ENCODE peak calls at places on chromosome 15, in four cellular contexts. W, K, M and S are unnamed samples.

GRCh38 chr15:48250640-48251076 is 44.6 kb downstream of the SLC12A1 start:
- DNase-seq in W (peak), K (peak), M (no peak), S (no peak)

GRCh38 chr15:81386947-81387346 is 12.9 kb upstream of the TMC3 start:
- DNase-seq in W (no peak), K (no peak), M (no peak), S (no peak)

GRCh38 chr15:80160570-80161156 is 7.9 kb downstream of the FAH start:
- DNase-seq in W (peak), K (peak), M (peak), S (no peak)

GRCh38 chr15:71422530-71423259 is 307.4 kb downstream of the THSD4 start:
- DNase-seq in W (no peak), K (no peak), M (no peak), S (no peak)

GRCh38 chr15:31758126-31758525 is 272.2 kb upstream of the CHRNA7 start:
- DNase-seq in W (peak), K (no peak), M (no peak), S (no peak)

GRCh38 chr15:88132499-88132898 is 124.0 kb downstream of the NTRK3 start:
- DNase-seq in W (no peak), K (no peak), M (no peak), S (no peak)

GRCh38 chr15:33278816-33279612 is 31.8 kb upstream of the RYR3 start:
- DNase-seq in W (peak), K (no peak), M (no peak), S (no peak)

GRCh38 chr15:25230442-25230841 is 208.4 kb downstream of the UBE3A start:
- DNase-seq in W (no peak), K (no peak), M (no peak), S (no peak)

GRCh38 chr15:77032052-77032646 is 37.2 kb downstream of the PSTPIP1 start:
- DNase-seq in W (no peak), K (no peak), M (peak), S (peak)

GRCh38 chr15:57217716-57218598 is 158.3 kb upstream of the CGNL1 start:
- DNase-seq in W (no peak), K (no peak), M (no peak), S (no peak)

GRCh38 chr15:35936284-35936683 is 390.3 kb upstream of the DPH6 start:
- DNase-seq in W (no peak), K (no peak), M (no peak), S (no peak)

GRCh38 chr15:50137330-50137761 is 18.3 kb upstream of the ATP8B4 start:
- DNase-seq in W (peak), K (no peak), M (no peak), S (no peak)

GRCh38 chr15:66293419-66294156 is at the start of gene DIS3L:
- DNase-seq in W (no peak), K (peak), M (peak), S (peak)

GRCh38 chr15:89781891-89782618 is 5.9 kb downstream of the MESP2 start:
- DNase-seq in W (peak), K (no peak), M (no peak), S (no peak)

GRCh38 chr15:31352911-31353811 is 26.5 kb downstream of the KLF13 start:
- DNase-seq in W (peak), K (no peak), M (peak), S (peak)

GRCh38 chr15:99764521-99764920 is 31.3 kb upstream of the LYSMD4 start:
- DNase-seq in W (no peak), K (no peak), M (no peak), S (no peak)

GRCh38 chr15:41936649-41937567 is 35.4 kb downstream of the EHD4 start:
- DNase-seq in W (peak), K (no peak), M (no peak), S (peak)

GRCh38 chr15:31275331-31276262 is 51.0 kb upstream of the KLF13 start:
- DNase-seq in W (no peak), K (no peak), M (no peak), S (peak)

GRCh38 chr15:32003558-32003957 is 26.8 kb upstream of the CHRNA7 start:
- DNase-seq in W (no peak), K (no peak), M (no peak), S (no peak)

GRCh38 chr15:40845511-40846284 is 1.9 kb downstream of the SPINT1 start:
- DNase-seq in W (no peak), K (no peak), M (no peak), S (no peak)

GRCh38 chr15:41828747-41829270 is 917 bp downstream of the JMJD7 start:
- DNase-seq in W (no peak), K (no peak), M (no peak), S (no peak)

GRCh38 chr15:34810455-34811146 is 15.3 kb upstream of the ACTC1 start:
- DNase-seq in W (peak), K (no peak), M (peak), S (no peak)

GRCh38 chr15:93462690-93463089 is 373.7 kb upstream of the RGMA start:
- DNase-seq in W (no peak), K (no peak), M (no peak), S (no peak)

GRCh38 chr15:98794754-98795153 is 146.4 kb downstream of the IGF1R start:
- DNase-seq in W (no peak), K (no peak), M (no peak), S (no peak)

GRCh38 chr15:31023841-31024240 is 32.4 kb upstream of the MTMR10 start:
- DNase-seq in W (no peak), K (no peak), M (no peak), S (no peak)

GRCh38 chr15:98791046-98791701 is 142.8 kb downstream of the IGF1R start:
- DNase-seq in W (no peak), K (no peak), M (no peak), S (no peak)

GRCh38 chr15:42108189-42108588 is 13.8 kb upstream of the PLA2G4D start:
- DNase-seq in W (no peak), K (no peak), M (no peak), S (no peak)

GRCh38 chr15:69934607-69935006 is 163.1 kb downstream of the TLE3 start:
- DNase-seq in W (no peak), K (no peak), M (no peak), S (no peak)

DNA sequence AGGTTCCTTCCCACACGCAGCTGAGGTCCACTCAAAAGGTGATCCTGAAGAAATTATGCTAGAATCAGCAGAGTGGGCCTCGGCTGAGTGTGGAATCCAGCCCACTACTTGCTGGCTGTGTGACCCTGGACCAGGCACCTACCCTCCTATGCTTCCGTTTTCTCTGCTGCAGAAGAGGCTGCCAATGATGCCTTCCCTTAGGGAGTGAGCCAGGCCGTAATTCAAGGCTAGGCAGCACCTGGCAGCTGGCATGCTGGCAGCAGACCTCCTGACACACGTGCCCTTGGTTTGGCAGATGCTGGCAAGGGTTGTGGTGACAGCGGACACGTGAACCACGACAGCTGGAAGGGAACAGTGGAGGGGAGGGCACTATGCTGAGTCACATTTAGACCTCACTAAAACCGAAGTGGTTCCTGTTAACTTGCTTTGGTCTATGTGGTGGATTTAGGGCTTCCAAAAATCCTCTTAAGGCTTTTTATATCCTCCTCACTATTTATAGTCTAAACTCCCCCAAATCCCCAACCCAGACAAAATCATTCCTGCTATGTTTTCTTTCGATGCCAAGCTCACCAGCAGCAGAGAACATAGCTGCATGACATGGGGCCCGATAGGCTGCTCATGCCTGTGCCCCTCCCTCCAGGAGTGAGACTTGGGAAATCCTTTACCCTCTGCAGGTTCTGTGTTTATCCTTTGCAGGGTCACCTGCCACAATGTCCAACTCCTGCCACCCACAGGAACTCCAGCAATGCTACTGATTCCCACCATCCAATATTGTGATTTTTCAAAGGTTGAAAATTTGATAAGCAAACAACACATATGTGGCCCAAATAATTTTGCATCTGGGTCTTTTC is 10.6 kb upstream of the PCSK6 start:
- DNase-seq in W (no peak), K (peak), M (peak), S (no peak)
- H3K27ac ChIP-seq in W (no peak), K (no peak), M (peak), S (no peak)

DNA sequence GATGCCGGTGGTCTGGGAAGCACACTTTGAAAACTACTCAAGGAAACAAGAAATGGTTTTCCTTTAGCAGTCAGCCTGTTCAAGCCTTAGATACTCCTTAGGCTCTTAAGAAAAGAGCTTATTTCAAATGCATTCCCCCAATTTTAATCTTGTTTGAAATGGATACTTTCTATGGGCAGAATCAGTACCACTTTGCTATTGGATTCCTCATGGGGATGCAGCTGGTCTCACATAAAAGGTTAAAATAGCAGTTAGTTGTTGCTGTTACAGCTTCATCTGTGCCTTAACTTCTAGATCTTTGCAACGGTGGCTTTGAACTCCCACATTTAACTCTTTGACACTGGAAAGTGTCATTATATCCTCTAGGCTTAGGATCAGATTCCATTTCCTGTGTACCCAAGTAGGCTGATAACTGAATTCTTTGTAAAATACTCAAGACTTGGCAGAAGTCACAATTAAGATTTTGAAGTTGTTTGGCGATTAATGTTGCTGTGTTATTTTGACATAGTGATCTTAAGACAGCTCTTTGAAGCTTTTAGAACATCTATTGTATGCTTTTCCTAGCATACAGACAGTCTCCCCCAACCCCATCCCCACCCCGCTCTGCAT is 2.2 kb downstream of the THBS1 start:
- DNase-seq in W (no peak), K (no peak), M (no peak), S (no peak)
- H3K27ac ChIP-seq in W (no peak), K (no peak), M (no peak), S (peak)

DNA sequence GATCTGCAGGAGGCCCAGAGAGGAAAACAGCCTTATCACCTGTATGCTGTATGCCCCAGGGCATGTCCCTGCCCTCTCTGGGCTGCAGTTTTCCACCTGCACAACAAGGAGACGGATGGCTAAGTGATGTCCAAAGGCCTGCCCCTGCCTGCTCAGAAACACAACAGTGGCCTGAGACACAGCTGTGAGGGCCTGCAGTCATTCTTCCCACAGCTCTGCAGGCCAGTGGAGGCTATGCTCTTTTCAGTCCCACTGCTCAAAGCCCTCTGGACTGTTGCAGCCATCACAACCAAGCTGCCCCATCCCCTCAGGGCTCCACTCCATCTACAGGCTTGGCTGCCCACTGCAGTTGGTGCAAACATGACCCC is 5.2 kb upstream of the TBC1D2B start:
- DNase-seq in W (no peak), K (no peak), M (no peak), S (no peak)
- H3K27ac ChIP-seq in W (no peak), K (no peak), M (no peak), S (no peak)

DNA sequence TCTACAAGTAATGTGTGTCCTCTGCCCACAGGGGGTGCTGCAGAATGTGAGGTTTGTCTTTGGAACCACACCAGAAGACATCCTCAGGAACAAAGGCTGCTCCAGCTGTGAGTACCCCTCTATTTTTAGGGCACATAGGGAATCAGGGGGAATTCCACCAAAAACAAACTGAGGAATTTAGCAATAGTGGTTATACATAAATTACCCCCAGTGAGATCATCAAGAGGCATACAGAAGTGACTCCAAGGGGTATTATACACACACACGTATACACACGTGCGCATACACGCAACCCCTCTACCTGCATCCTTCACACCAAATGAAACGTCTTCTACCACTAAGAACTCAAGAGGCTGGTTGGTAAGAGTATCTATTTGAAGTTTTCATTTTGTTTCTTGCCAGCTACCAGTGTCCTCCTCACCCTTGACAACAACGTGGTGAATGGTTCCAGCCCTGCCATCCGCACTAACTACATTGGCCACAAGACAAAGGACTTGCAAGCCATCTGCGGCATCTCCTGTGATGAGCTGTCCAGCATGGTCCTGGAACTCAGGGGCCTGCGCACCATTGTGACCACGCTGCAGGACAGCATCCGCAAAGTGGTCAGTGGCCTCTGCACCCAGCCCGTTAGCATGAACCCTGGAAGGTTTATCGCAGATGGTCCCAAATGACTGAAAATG is 2.8 kb downstream of the THBS1 start:
- DNase-seq in W (no peak), K (no peak), M (no peak), S (no peak)
- H3K27ac ChIP-seq in W (no peak), K (no peak), M (no peak), S (peak)

GRCh38 chr15:64045106-64045435 is 1.2 kb downstream of the DAPK2 start:
- DNase-seq in W (no peak), K (no peak), M (peak), S (no peak)
- H3K27ac ChIP-seq in W (no peak), K (peak), M (peak), S (no peak)